ENCODE peak calls at places on chromosomes 2 and 18, in nine cellular contexts. V is WERI-Rb-1, R is GM12864, E is brain microvascular endothelial cell, H is ovary, A is fibroblast of mammary gland, J is body of pancreas, D is colonic mucosa, P is upper lobe of right lung. Q is an unnamed sample.

GRCh38 chr2:152716805-152717241 is 438 bp downstream of the PRPF40A start:
- DNase-seq in V (peak), R (no peak), E (no peak), H (peak), A (peak), J (peak), D (peak), P (no peak), Q (no peak)

GRCh38 chr18:10376735-10377134 is 77.7 kb upstream of the APCDD1 start:
- DNase-seq in V (no peak), R (no peak), E (no peak), H (peak), A (no peak), J (no peak), D (no peak), P (no peak), Q (no peak)

GRCh38 chr2:160533482-160533881 is 39.9 kb upstream of the RBMS1 start:
- DNase-seq in V (no peak), R (no peak), E (no peak), H (no peak), A (peak), J (no peak), D (no peak), P (no peak), Q (peak)

GRCh38 chr2:25851740-25852503 is 26.4 kb downstream of the ASXL2 start:
- DNase-seq in V (no peak), R (peak), E (peak), H (no peak), A (peak), J (no peak), D (peak), P (no peak), Q (peak)

GRCh38 chr18:23730850-23731249 is 41.6 kb downstream of the LAMA3 start:
- DNase-seq in V (no peak), R (no peak), E (no peak), H (no peak), A (no peak), J (no peak), D (no peak), P (no peak), Q (no peak)

GRCh38 chr2:185208261-185208660 is 530.3 kb upstream of the FSIP2 start:
- DNase-seq in V (peak), R (no peak), E (peak), H (no peak), A (peak), J (peak), D (peak), P (no peak), Q (no peak)

GRCh38 chr2:164913640-164914346 is 41.5 kb downstream of the SLC38A11 start:
- DNase-seq in V (no peak), R (no peak), E (peak), H (no peak), A (peak), J (peak), D (no peak), P (no peak), Q (no peak)

GRCh38 chr2:219350215-219350937 is 17.8 kb upstream of the RESP18 start:
- DNase-seq in V (no peak), R (no peak), E (no peak), H (no peak), A (peak), J (no peak), D (no peak), P (no peak), Q (no peak)

GRCh38 chr2:27795093-27795834 is 23.7 kb downstream of the MRPL33 start:
- DNase-seq in V (no peak), R (no peak), E (no peak), H (no peak), A (no peak), J (no peak), D (no peak), P (no peak), Q (no peak)

GRCh38 chr2:174059178-174059874 is 94.2 kb upstream of the SP3 start:
- DNase-seq in V (no peak), R (no peak), E (peak), H (no peak), A (peak), J (no peak), D (no peak), P (no peak), Q (no peak)

GRCh38 chr2:62344472-62344871 is 148.6 kb downstream of the B3GNT2 start:
- DNase-seq in V (no peak), R (peak), E (no peak), H (no peak), A (peak), J (peak), D (no peak), P (no peak), Q (no peak)

GRCh38 chr2:27582129-27582694 is 630 bp upstream of the ZNF512 start:
- DNase-seq in V (no peak), R (no peak), E (no peak), H (peak), A (no peak), J (peak), D (no peak), P (no peak), Q (no peak)

GRCh38 chr2:173963323-173963816 is 1.8 kb downstream of the SP3 start:
- DNase-seq in V (no peak), R (peak), E (peak), H (no peak), A (peak), J (no peak), D (peak), P (no peak), Q (no peak)

GRCh38 chr2:18445412-18446320 is 114.8 kb downstream of the RDH14 start:
- DNase-seq in V (no peak), R (no peak), E (no peak), H (no peak), A (peak), J (peak), D (no peak), P (no peak), Q (no peak)

GRCh38 chr2:70304501-70304900 is 2.6 kb upstream of the FAM136A start:
- DNase-seq in V (no peak), R (no peak), E (no peak), H (no peak), A (no peak), J (no peak), D (no peak), P (no peak), Q (no peak)

GRCh38 chr18:67281746-67282145 is 234.8 kb downstream of the DSEL start:
- DNase-seq in V (no peak), R (no peak), E (no peak), H (no peak), A (no peak), J (no peak), D (no peak), P (no peak), Q (no peak)

GRCh38 chr18:33863912-33864311 is 285.9 kb downstream of the ASXL3 start:
- DNase-seq in V (no peak), R (no peak), E (no peak), H (no peak), A (no peak), J (no peak), D (no peak), P (no peak), Q (no peak)

GRCh38 chr18:78902795-78903435 is 76.7 kb upstream of the SALL3 start:
- DNase-seq in V (no peak), R (no peak), E (no peak), H (no peak), A (no peak), J (no peak), D (no peak), P (peak), Q (no peak)

GRCh38 chr2:152504618-152505017 is 169.6 kb downstream of the FMNL2 start:
- DNase-seq in V (no peak), R (no peak), E (peak), H (no peak), A (peak), J (no peak), D (no peak), P (no peak), Q (peak)

GRCh38 chr2:205998601-205999000 is 87.4 kb downstream of the INO80D start:
- DNase-seq in V (no peak), R (no peak), E (no peak), H (no peak), A (no peak), J (no peak), D (no peak), P (no peak), Q (no peak)

GRCh38 chr2:26352892-26353291 is 6.3 kb upstream of the ADGRF3 start:
- DNase-seq in V (no peak), R (no peak), E (peak), H (no peak), A (peak), J (no peak), D (no peak), P (no peak), Q (no peak)

GRCh38 chr2:231355802-231356473 is 39.6 kb upstream of the B3GNT7 start:
- DNase-seq in V (no peak), R (no peak), E (peak), H (peak), A (no peak), J (no peak), D (no peak), P (no peak), Q (no peak)

GRCh38 chr2:150101947-150102346 is 385.5 kb downstream of the RND3 start:
- DNase-seq in V (no peak), R (no peak), E (no peak), H (no peak), A (no peak), J (peak), D (no peak), P (no peak), Q (no peak)

GRCh38 chr18:46621871-46622270 is 35.1 kb downstream of the LOXHD1 start:
- DNase-seq in V (no peak), R (no peak), E (no peak), H (no peak), A (no peak), J (no peak), D (no peak), P (no peak), Q (no peak)

GRCh38 chr18:78240867-78241266 is 738.8 kb upstream of the SALL3 start:
- DNase-seq in V (peak), R (no peak), E (no peak), H (no peak), A (no peak), J (no peak), D (no peak), P (no peak), Q (no peak)

GRCh38 chr2:42047488-42048317 is at the start of gene PKDCC:
- DNase-seq in V (peak), R (no peak), E (no peak), H (peak), A (peak), J (peak), D (peak), P (peak), Q (no peak)
- H3K4me3 ChIP-seq in V (peak), R (peak), E (peak), H (peak), A (peak), J (peak), D (peak), P (peak), Q (peak)

GRCh38 chr18:54127759-54128378 is 96.6 kb downstream of the MBD2 start:
- DNase-seq in V (peak), R (no peak), E (peak), H (no peak), A (peak), J (no peak), D (peak), P (no peak), Q (no peak)
- TF ChIP-seq CTCF in V (peak), R (peak), E (peak), H (no peak), A (peak), J (no peak), D (no peak), P (peak), Q (peak)

GRCh38 chr18:48161201-48161910 is 230.9 kb upstream of the SMAD2 start:
- DNase-seq in V (peak), R (no peak), E (peak), H (peak), A (peak), J (peak), D (peak), P (peak), Q (no peak)
- H3K4me3 ChIP-seq in V (peak), R (peak), E (peak), H (peak), A (peak), J (peak), D (peak), P (peak), Q (peak)

DNA sequence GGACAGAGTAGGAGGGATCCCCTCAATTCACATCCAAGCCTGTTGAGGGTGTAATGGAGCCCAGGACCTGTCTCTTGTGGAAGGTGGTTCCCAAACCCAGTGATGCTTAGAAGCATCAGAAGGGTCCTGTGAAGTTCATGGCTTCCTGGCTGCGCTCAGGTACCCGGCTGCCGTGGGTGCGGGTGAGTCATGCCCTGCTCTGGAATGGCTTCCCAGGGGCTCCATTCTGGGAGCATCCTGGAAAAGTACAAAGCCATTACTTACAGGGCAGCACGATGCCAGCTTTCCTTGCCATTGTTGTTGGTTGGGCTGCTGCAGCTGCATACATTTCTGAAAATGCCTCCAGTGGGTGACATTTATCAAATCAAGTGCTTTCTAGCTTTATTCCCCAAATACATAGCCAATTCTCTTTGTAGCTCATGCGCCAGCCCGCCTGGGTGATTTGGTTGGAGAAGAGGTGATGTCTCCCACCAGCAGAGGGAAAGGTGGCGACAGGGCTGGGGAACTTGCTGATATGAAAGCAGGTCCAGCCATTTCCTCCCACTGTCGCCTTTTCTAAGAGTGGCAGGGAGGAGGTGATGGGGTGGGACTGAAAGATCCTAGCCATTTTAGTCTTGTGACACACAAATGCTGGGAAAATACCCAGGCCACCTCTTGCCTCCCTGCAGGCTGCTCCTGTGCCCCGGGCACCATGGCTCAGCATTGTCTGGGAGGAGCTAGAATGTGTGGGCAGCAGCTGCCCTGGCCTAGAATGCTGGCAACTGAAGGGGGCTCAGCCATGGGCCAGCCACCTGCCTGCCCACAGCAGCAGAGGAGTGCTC is 65.9 kb upstream of the HPCAL1 start:
- DNase-seq in V (no peak), R (no peak), E (no peak), H (no peak), A (no peak), J (peak), D (no peak), P (peak), Q (no peak)
- TF ChIP-seq CTCF in V (no peak), R (no peak), E (no peak), H (no peak), A (no peak), J (no peak), D (no peak), P (no peak), Q (no peak)

GRCh38 chr18:56115072-56116038 is 523.0 kb downstream of the TXNL1 start:
- DNase-seq in V (no peak), R (no peak), E (no peak), H (no peak), A (no peak), J (no peak), D (no peak), P (no peak), Q (no peak)
- H3K4me3 ChIP-seq in V (no peak), R (no peak), E (no peak), H (no peak), A (no peak), J (no peak), D (no peak), P (no peak), Q (no peak)

DNA sequence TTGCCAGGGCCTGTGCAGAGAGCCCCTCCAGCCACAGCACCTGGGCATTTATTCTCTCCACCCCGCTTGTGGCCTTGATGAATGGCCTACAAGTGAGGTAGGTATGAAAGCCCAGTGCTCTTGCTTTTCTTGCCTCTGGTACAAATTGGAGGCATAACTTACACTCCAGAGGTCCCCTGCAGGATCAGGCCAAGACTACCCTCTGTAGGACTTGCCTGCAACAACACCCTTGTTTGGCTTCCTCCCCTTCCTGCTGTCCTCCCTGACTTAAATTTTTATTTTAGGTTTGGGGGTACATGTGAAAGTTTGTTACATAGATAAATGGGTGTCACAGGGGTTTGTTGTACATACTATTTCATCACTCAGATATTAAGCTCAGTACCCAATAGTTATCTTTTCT is 95.7 kb downstream of the CDC42EP3 start:
- DNase-seq in V (no peak), R (no peak), E (no peak), H (no peak), A (no peak), J (no peak), D (no peak), P (no peak), Q (no peak)
- TF ChIP-seq CTCF in V (no peak), R (peak), E (peak), H (no peak), A (peak), J (no peak), D (no peak), P (no peak), Q (peak)

DNA sequence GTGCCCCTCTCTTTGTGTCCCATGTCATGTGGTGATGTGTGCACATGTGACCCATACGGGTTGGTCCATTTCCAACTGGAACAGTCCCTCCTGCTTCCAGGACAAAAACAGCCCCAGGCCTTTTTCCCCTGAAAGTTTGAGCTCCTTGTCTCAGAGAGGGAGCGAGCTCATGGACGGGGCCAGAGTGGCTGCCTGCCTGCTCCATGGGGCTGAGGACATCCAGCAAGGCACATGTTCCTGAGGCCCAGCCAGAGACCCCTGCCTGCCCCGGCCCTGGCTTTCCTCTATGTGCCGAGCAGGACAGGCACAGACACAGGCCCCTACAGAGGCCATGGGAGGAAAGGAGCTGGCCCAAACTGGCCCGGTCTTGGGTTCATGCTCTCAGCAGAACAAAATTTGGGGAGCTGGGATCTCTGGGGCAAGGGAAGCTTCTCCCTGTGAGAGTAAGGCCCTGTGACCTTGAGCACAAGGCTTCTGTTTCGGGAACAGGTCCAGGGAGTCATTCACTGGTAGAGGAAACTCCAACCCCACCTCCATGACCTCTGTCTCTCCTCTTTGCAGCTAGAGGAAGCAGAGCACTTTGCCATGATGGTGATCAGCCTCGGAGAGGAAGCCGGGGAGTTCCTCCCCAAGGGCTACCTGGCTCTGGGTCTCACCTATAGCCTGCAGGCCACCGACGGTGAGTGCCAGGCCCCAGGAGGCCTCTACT is 105.8 kb upstream of the MCFD2 start:
- DNase-seq in V (no peak), R (no peak), E (no peak), H (no peak), A (no peak), J (no peak), D (no peak), P (no peak), Q (no peak)
- H3K4me3 ChIP-seq in V (no peak), R (no peak), E (no peak), H (no peak), A (no peak), J (no peak), D (no peak), P (no peak), Q (no peak)

DNA sequence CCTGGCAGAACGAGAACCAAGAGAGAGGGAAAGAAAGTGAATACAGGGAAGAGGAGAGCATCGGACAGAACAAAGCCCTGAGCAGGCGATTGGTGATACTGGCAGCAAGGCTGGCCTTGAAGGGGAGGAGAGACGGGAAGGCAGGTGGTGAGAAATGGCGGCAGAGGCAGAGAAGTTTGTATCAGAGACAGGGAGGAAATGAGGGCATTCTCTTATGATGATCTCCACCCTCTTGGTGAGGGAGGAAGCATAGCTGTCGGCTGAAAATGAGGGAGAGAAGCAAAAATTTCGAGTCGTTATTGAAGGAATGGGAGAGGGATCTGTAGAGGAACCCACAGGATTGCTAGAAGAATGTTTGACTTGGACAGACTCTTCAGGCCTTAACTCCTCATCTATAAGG is 80.6 kb downstream of the CLIP4 start:
- DNase-seq in V (no peak), R (no peak), E (no peak), H (no peak), A (no peak), J (no peak), D (no peak), P (no peak), Q (no peak)
- TF ChIP-seq CTCF in V (no peak), R (no peak), E (no peak), H (no peak), A (no peak), J (no peak), D (no peak), P (no peak), Q (no peak)